ENCODE peak calls at places on chromosomes 13 and 19, in five cellular contexts. One of them, this sample, is unnamed.

GRCh38 chr13:76707360-76707759 is 178.8 kb downstream of the KCTD12 start:
- DNase-seq in spleen: no peak
- DNase-seq in IMR-90: peak
- DNase-seq in tibial nerve: no peak
- DNase-seq in uterus: no peak
- DNase-seq in this sample: no peak

GRCh38 chr13:47250141-47250540 is 353.3 kb upstream of the HTR2A start:
- DNase-seq in uterus: peak
- DNase-seq in spleen: no peak
- DNase-seq in tibial nerve: no peak
- DNase-seq in IMR-90: peak
- DNase-seq in this sample: no peak

GRCh38 chr13:48234652-48235099 is 1.7 kb downstream of the ITM2B start:
- DNase-seq in IMR-90: no peak
- DNase-seq in tibial nerve: no peak
- DNase-seq in uterus: no peak
- DNase-seq in spleen: no peak
- DNase-seq in this sample: no peak

GRCh38 chr13:30181856-30182651 is 125.3 kb downstream of the KATNAL1 start:
- DNase-seq in spleen: no peak
- DNase-seq in tibial nerve: no peak
- DNase-seq in uterus: no peak
- DNase-seq in IMR-90: no peak
- DNase-seq in this sample: no peak

GRCh38 chr13:76822691-76823267 is 63.4 kb downstream of the KCTD12 start:
- DNase-seq in tibial nerve: no peak
- DNase-seq in uterus: no peak
- DNase-seq in IMR-90: peak
- DNase-seq in spleen: no peak
- DNase-seq in this sample: no peak

GRCh38 chr19:3683405-3683865 is 16.8 kb downstream of the PIP5K1C start:
- DNase-seq in uterus: peak
- DNase-seq in tibial nerve: no peak
- DNase-seq in spleen: no peak
- DNase-seq in IMR-90: no peak
- DNase-seq in this sample: no peak

GRCh38 chr13:114078501-114079451 is 53.6 kb downstream of the RASA3 start:
- DNase-seq in IMR-90: peak
- DNase-seq in uterus: peak
- DNase-seq in tibial nerve: no peak
- DNase-seq in spleen: peak
- DNase-seq in this sample: no peak

GRCh38 chr19:40663712-40664692 is 26.4 kb downstream of the NUMBL start:
- DNase-seq in tibial nerve: no peak
- DNase-seq in uterus: peak
- DNase-seq in spleen: peak
- DNase-seq in IMR-90: peak
- DNase-seq in this sample: no peak

DNA sequence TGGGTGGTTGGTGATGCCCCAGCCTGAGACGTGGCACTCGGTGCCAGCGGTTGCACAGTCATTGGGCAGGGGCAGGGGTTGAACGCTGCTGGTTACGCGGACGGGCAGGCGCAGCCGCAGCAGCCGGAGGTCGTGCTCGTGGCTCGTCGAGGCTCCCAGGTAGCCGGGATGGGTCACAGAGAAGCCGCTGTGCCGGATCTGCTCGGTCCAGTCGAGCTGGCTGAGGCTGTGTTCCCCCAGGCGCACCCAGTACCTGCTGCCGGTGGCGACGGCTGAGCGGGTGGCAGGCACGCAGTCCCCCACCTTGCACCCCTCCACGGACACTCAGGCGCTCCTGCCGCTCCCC is 2.9 kb downstream of the KLK12 start:
- DNase-seq in spleen: no peak
- DNase-seq in tibial nerve: no peak
- DNase-seq in IMR-90: no peak
- DNase-seq in uterus: no peak
- DNase-seq in this sample: no peak
- TF ChIP-seq POLR2A in spleen: no peak
- TF ChIP-seq POLR2A in tibial nerve: no peak
- TF ChIP-seq POLR2A in IMR-90: no peak
- TF ChIP-seq POLR2A in uterus: no peak
- TF ChIP-seq POLR2A in this sample: no peak

GRCh38 chr13:38922170-38922569 is 68.5 kb downstream of the STOML3 start:
- DNase-seq in IMR-90: no peak
- DNase-seq in spleen: no peak
- DNase-seq in uterus: no peak
- DNase-seq in tibial nerve: no peak
- DNase-seq in this sample: no peak

DNA sequence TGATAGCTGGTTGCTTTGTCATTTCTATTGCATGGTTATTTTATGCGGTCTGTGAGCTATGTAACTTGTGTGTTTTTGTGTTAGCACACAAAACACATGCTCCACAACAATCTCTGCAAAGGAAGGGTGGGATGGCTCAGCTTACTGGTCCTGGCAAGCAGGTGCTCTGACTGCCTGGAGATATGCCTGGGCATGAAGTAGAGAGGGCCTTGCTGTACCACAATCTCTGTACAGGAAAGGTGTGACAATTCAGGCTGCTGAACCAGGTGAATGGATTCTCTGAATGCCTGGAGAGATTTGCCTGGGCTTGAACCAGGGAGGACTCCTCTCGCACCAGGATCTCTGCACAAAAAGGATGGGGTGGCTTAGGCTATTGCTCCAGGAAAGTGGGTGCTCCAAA is 69.5 kb downstream of the STOML3 start:
- DNase-seq in IMR-90: no peak
- DNase-seq in uterus: no peak
- DNase-seq in tibial nerve: no peak
- DNase-seq in spleen: no peak
- DNase-seq in this sample: no peak
- H3K4me3 ChIP-seq in IMR-90: no peak
- H3K4me3 ChIP-seq in uterus: no peak
- H3K4me3 ChIP-seq in tibial nerve: no peak
- H3K4me3 ChIP-seq in spleen: no peak
- H3K4me3 ChIP-seq in this sample: no peak

GRCh38 chr13:91347996-91348905 is 764 bp downstream of the MIR17HG start:
- DNase-seq in uterus: peak
- DNase-seq in spleen: peak
- DNase-seq in tibial nerve: peak
- DNase-seq in IMR-90: no peak
- DNase-seq in this sample: no peak

GRCh38 chr13:91349992-91350911 is 2.8 kb downstream of the MIR17HG start:
- DNase-seq in tibial nerve: no peak
- DNase-seq in uterus: no peak
- DNase-seq in IMR-90: no peak
- DNase-seq in spleen: no peak
- DNase-seq in this sample: no peak

GRCh38 chr13:91347212-91347995 is at the start of gene MIR17HG:
- DNase-seq in uterus: peak
- DNase-seq in tibial nerve: peak
- DNase-seq in IMR-90: peak
- DNase-seq in spleen: peak
- DNase-seq in this sample: no peak

GRCh38 chr13:91346848-91347211 is 657 bp upstream of the MIR17HG start:
- DNase-seq in IMR-90: no peak
- DNase-seq in tibial nerve: no peak
- DNase-seq in uterus: no peak
- DNase-seq in spleen: peak
- DNase-seq in this sample: no peak

GRCh38 chr13:91348906-91349435 is 1.5 kb downstream of the MIR17HG start:
- DNase-seq in spleen: peak
- DNase-seq in IMR-90: peak
- DNase-seq in tibial nerve: peak
- DNase-seq in uterus: peak
- DNase-seq in this sample: no peak
- TF ChIP-seq POLR2A in spleen: no peak
- TF ChIP-seq POLR2A in IMR-90: no peak
- TF ChIP-seq POLR2A in tibial nerve: peak
- TF ChIP-seq POLR2A in uterus: no peak
- TF ChIP-seq POLR2A in this sample: peak

DNA sequence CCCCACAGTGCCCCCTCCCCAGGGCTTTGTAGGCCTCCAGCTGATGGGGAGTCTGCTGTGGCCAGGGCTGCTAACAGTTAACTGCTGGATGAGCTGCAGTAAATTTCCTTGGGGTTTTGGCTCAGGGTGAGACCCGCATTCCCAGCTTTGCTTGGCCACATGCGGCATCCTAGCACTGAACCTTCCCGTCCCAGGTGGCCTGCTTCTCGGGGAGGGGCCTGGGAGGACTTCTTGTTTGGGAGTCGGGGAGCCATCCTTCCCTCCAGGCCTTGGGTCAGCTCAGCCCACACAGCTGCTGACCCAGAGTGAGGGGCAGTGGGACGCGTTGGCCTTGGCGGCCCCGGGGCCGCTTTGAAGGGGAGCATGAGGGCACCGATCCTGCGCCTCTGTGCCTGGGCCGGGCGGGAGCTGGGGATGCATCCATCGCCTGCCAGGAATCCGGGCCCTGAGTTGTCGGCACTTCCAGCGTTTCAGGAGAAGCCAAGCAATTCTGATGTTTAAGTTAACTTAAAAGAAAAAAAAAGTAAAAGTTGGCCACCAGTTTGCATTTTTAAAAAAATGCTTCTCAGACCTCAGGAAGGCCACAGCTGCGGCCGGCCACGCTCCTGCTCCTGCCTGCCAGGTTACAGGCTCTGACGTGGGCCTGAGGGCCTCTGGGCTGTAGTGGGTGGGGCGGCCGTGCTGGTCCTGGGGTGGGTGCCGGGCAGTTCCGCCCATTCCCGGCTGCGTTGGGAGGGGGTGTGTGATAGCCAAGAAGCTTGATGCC is 27.7 kb downstream of the CRTC1 start:
- DNase-seq in tibial nerve: peak
- DNase-seq in spleen: no peak
- DNase-seq in uterus: peak
- DNase-seq in IMR-90: peak
- DNase-seq in this sample: no peak
- H3K4me3 ChIP-seq in tibial nerve: no peak
- H3K4me3 ChIP-seq in spleen: no peak
- H3K4me3 ChIP-seq in uterus: no peak
- H3K4me3 ChIP-seq in IMR-90: no peak
- H3K4me3 ChIP-seq in this sample: no peak

GRCh38 chr13:49936085-49936942 is at the start of gene SPRYD7:
- DNase-seq in spleen: peak
- DNase-seq in IMR-90: peak
- DNase-seq in uterus: peak
- DNase-seq in tibial nerve: peak
- DNase-seq in this sample: peak
- TF ChIP-seq POLR2A in spleen: no peak
- TF ChIP-seq POLR2A in IMR-90: peak
- TF ChIP-seq POLR2A in uterus: no peak
- TF ChIP-seq POLR2A in tibial nerve: peak
- TF ChIP-seq POLR2A in this sample: no peak

DNA sequence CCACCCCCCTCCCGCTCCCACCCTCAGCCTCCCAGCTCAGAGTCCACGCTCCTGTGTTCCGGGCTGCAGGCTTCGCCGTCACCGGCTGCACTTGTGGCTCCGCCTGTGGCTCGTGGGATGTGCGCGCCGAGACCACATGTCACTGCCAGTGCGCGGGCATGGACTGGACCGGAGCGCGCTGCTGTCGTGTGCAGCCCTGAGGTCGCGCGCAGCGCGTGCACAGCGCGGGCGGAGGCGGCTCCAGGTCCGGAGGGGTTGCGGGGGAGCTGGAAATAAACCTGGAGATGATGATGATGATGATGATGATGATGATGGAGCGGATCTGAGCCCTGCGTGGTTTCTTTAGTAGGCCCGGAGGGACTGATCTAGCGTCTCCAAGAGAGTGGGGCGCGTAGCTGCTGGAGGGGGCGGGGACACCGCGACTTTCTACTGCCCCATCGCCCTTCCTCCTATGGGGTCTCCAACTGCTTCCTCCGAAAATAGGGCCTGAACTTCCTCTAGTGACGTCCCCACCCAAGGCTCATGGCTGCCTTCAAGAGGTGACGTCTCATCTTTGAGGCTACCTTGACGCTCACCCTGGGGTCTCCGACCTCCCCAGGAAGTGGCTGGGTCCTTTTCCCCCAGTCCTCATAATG is 1.4 kb downstream of the RETN start:
- DNase-seq in tibial nerve: no peak
- DNase-seq in spleen: peak
- DNase-seq in uterus: no peak
- DNase-seq in IMR-90: no peak
- DNase-seq in this sample: no peak
- H3K4me3 ChIP-seq in tibial nerve: no peak
- H3K4me3 ChIP-seq in spleen: no peak
- H3K4me3 ChIP-seq in uterus: no peak
- H3K4me3 ChIP-seq in IMR-90: peak
- H3K4me3 ChIP-seq in this sample: no peak

GRCh38 chr19:10286803-10287737 is at the start of gene ICAM4:
- DNase-seq in IMR-90: peak
- DNase-seq in tibial nerve: no peak
- DNase-seq in uterus: peak
- DNase-seq in spleen: peak
- DNase-seq in this sample: no peak
- TF ChIP-seq POLR2A in IMR-90: no peak
- TF ChIP-seq POLR2A in tibial nerve: no peak
- TF ChIP-seq POLR2A in uterus: no peak
- TF ChIP-seq POLR2A in spleen: no peak
- TF ChIP-seq POLR2A in this sample: no peak

GRCh38 chr13:24271611-24272451 is 37.5 kb upstream of the C1QTNF9 start:
- DNase-seq in spleen: peak
- DNase-seq in uterus: peak
- DNase-seq in IMR-90: peak
- DNase-seq in tibial nerve: peak
- DNase-seq in this sample: no peak

GRCh38 chr13:24271231-24271610 is 38.2 kb upstream of the C1QTNF9 start:
- DNase-seq in spleen: no peak
- DNase-seq in tibial nerve: no peak
- DNase-seq in IMR-90: no peak
- DNase-seq in uterus: no peak
- DNase-seq in this sample: no peak

GRCh38 chr13:24269803-24270202 is 39.6 kb upstream of the C1QTNF9 start:
- DNase-seq in uterus: no peak
- DNase-seq in IMR-90: peak
- DNase-seq in spleen: no peak
- DNase-seq in tibial nerve: no peak
- DNase-seq in this sample: no peak

GRCh38 chr13:24272452-24273161 is 36.8 kb upstream of the C1QTNF9 start:
- DNase-seq in uterus: peak
- DNase-seq in spleen: peak
- DNase-seq in IMR-90: no peak
- DNase-seq in tibial nerve: no peak
- DNase-seq in this sample: no peak

GRCh38 chr13:24270639-24271131 is 38.7 kb upstream of the C1QTNF9 start:
- DNase-seq in uterus: peak
- DNase-seq in tibial nerve: peak
- DNase-seq in IMR-90: peak
- DNase-seq in spleen: peak
- DNase-seq in this sample: no peak
- H3K4me3 ChIP-seq in uterus: peak
- H3K4me3 ChIP-seq in tibial nerve: peak
- H3K4me3 ChIP-seq in IMR-90: peak
- H3K4me3 ChIP-seq in spleen: peak
- H3K4me3 ChIP-seq in this sample: peak

GRCh38 chr13:42047561-42048322 is 706 bp upstream of the DGKH start:
- DNase-seq in spleen: peak
- DNase-seq in IMR-90: peak
- DNase-seq in tibial nerve: peak
- DNase-seq in uterus: peak
- DNase-seq in this sample: no peak
- TF ChIP-seq POLR2A in spleen: no peak
- TF ChIP-seq POLR2A in IMR-90: peak
- TF ChIP-seq POLR2A in tibial nerve: no peak
- TF ChIP-seq POLR2A in uterus: no peak
- TF ChIP-seq POLR2A in this sample: no peak